ENCODE peak calls at places on chromosomes 3 and 15, in four cellular contexts. One of them, this sample, is unnamed.

GRCh38 chr15:98111806-98112205 is 151.3 kb downstream of the ARRDC4 start:
- DNase-seq in body of pancreas: no peak
- DNase-seq in HCT116: no peak
- DNase-seq in lower leg skin: no peak
- DNase-seq in this sample: no peak

GRCh38 chr15:62063851-62064635 is 2.7 kb upstream of the C2CD4A start:
- DNase-seq in body of pancreas: peak
- DNase-seq in HCT116: no peak
- DNase-seq in lower leg skin: no peak
- DNase-seq in this sample: no peak

GRCh38 chr3:152436707-152437615 is 168.2 kb downstream of the MBNL1 start:
- DNase-seq in body of pancreas: no peak
- DNase-seq in HCT116: no peak
- DNase-seq in lower leg skin: no peak
- DNase-seq in this sample: no peak

GRCh38 chr3:170475091-170475705 is 56.5 kb downstream of the CLDN11 start:
- DNase-seq in body of pancreas: no peak
- DNase-seq in HCT116: no peak
- DNase-seq in lower leg skin: no peak
- DNase-seq in this sample: no peak

GRCh38 chr3:51675201-51675611 is 4.2 kb downstream of the TEX264 start:
- DNase-seq in body of pancreas: no peak
- DNase-seq in HCT116: no peak
- DNase-seq in lower leg skin: no peak
- DNase-seq in this sample: no peak

GRCh38 chr15:74333662-74334061 is 33.8 kb downstream of the CYP11A1 start:
- DNase-seq in body of pancreas: no peak
- DNase-seq in HCT116: no peak
- DNase-seq in lower leg skin: no peak
- DNase-seq in this sample: no peak

GRCh38 chr3:158801200-158801599 is 654 bp upstream of the MFSD1 start:
- DNase-seq in body of pancreas: no peak
- DNase-seq in HCT116: no peak
- DNase-seq in lower leg skin: no peak
- DNase-seq in this sample: no peak

GRCh38 chr3:170429050-170429449 is 10.4 kb downstream of the CLDN11 start:
- DNase-seq in body of pancreas: no peak
- DNase-seq in HCT116: peak
- DNase-seq in lower leg skin: no peak
- DNase-seq in this sample: no peak

GRCh38 chr3:146626384-146627122 is 21.4 kb upstream of the PLSCR5 start:
- DNase-seq in body of pancreas: no peak
- DNase-seq in HCT116: no peak
- DNase-seq in lower leg skin: no peak
- DNase-seq in this sample: no peak

GRCh38 chr3:25962255-25962654 is 172.4 kb downstream of the OXSM start:
- DNase-seq in body of pancreas: no peak
- DNase-seq in HCT116: peak
- DNase-seq in lower leg skin: no peak
- DNase-seq in this sample: peak

GRCh38 chr3:111715911-111716523 is 120.9 kb upstream of the ZBED2 start:
- DNase-seq in body of pancreas: peak
- DNase-seq in HCT116: no peak
- DNase-seq in lower leg skin: no peak
- DNase-seq in this sample: peak

GRCh38 chr3:53974314-53974713 is 82.7 kb upstream of the SELENOK start:
- DNase-seq in body of pancreas: no peak
- DNase-seq in HCT116: no peak
- DNase-seq in lower leg skin: no peak
- DNase-seq in this sample: no peak

GRCh38 chr3:12895391-12896205 is 54.2 kb upstream of the RPL32 start:
- DNase-seq in body of pancreas: no peak
- DNase-seq in HCT116: no peak
- DNase-seq in lower leg skin: no peak
- DNase-seq in this sample: no peak

GRCh38 chr15:25170781-25171110 is 216.0 kb downstream of the SNRPN start:
- DNase-seq in body of pancreas: no peak
- DNase-seq in HCT116: no peak
- DNase-seq in lower leg skin: no peak
- DNase-seq in this sample: no peak

GRCh38 chr3:78257956-78258530 is 1218.1 kb downstream of the ROBO2 start:
- DNase-seq in body of pancreas: no peak
- DNase-seq in HCT116: no peak
- DNase-seq in lower leg skin: no peak
- DNase-seq in this sample: no peak

GRCh38 chr3:64003589-64003988 is 19.7 kb downstream of the PSMD6 start:
- DNase-seq in body of pancreas: no peak
- DNase-seq in HCT116: no peak
- DNase-seq in lower leg skin: no peak
- DNase-seq in this sample: no peak

GRCh38 chr3:179324270-179324754 is 1.5 kb downstream of the ZNF639 start:
- DNase-seq in body of pancreas: no peak
- DNase-seq in HCT116: no peak
- DNase-seq in lower leg skin: no peak
- DNase-seq in this sample: no peak

DNA sequence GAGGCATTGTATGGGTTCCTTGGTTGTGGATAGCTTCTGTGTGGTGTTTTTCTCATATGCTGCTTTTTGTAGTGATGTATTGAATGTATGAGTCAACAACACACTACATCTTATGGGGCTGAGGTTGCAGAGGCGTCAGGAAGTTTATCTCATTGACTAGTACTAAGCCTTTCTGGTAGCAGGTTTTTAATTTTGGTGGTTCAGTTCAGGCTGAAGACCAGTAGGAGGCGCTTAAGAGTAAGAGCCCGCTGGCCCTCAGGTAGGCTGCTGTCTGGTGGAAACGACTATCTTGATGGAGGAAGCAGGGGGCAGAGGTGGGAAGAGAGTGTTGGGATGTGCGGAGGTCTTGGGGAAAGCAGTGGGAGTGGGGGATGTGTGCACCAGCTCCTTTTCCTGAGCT is 62.4 kb downstream of the RTP4 start:
- DNase-seq in body of pancreas: no peak
- DNase-seq in HCT116: no peak
- DNase-seq in lower leg skin: no peak
- DNase-seq in this sample: no peak
- TF ChIP-seq CTCF in body of pancreas: no peak
- TF ChIP-seq CTCF in HCT116: no peak
- TF ChIP-seq CTCF in lower leg skin: no peak
- TF ChIP-seq CTCF in this sample: peak

DNA sequence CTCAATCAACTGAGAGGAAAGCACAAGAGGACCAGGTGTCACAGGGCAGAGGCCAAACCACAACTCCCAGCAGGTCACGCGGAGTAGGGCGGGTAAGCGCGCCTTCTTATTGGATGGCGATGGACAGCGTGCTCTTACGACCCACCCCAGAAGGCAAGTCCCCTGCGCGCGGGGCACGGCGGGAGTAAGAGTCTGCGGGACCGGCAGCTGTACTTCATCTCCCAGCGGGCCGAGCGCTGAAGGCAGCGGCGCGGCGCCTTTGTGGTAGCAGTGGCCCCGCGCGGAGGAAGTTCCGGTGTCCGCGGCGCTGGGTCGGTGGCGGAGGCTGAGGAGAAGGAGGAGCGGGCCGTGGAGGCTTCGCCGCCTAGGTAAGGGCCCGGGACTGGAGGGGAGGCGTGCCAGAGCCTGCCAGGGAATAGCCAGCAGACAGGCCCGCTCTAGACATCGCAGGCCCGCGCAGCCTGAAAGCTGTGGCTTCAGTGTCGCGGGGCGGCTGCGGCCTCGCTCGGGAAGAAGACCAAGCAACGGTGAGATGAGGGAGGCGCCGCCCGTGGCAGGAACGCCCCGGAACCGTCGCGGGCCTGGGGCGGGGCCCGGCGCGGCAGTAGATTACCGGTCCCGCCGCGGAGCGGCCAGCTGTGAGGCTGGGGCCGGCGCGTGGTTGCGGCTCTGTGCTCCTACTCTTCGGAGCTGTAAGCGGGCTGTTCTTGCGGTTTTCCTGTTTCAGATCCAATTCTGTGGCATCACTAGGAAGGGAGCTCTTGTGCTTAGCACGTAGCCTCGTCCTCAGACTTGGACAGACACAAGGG is at the start of gene RBM6:
- DNase-seq in body of pancreas: peak
- DNase-seq in HCT116: peak
- DNase-seq in lower leg skin: peak
- DNase-seq in this sample: peak
- TF ChIP-seq CTCF in body of pancreas: peak
- TF ChIP-seq CTCF in HCT116: no peak
- TF ChIP-seq CTCF in lower leg skin: no peak
- TF ChIP-seq CTCF in this sample: no peak

DNA sequence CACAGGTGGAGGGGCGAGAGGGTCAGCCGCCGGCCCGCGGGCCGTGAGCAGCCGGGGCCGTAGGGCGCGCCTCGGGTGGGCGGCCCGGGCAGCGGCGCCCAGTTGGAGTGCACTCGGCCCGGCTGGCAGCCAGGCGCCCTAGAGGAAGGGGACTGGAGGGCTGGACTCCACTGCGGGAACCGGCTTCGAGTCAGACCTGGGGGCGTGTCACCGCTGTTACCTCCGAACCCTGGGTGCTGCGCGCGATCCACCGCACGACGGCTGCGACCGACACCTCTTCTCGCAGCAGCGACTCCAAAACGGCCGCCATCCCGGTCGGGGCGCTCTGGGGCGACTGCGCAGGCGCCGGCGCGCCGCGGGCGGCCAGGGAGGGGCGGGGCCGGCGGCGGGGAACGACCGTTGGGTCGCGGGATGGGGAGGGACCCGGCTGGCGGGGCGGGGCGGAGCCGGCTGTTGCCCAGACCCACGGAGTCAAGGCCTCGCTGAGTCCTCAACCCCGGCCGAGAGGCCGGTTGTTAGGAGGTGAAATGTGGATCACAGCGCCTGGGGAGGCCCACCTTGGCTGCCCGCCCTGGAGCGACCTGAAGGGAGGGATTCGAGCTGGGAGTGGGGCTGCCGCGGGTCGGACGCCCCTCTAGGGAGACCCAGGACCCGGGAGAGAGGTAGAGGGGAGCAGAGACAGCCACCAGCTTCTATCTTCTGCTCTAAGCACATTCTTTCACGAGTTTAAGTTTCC is at the start of gene CDAN1:
- DNase-seq in body of pancreas: peak
- DNase-seq in HCT116: peak
- DNase-seq in lower leg skin: peak
- DNase-seq in this sample: peak
- TF ChIP-seq CTCF in body of pancreas: peak
- TF ChIP-seq CTCF in HCT116: no peak
- TF ChIP-seq CTCF in lower leg skin: no peak
- TF ChIP-seq CTCF in this sample: peak

DNA sequence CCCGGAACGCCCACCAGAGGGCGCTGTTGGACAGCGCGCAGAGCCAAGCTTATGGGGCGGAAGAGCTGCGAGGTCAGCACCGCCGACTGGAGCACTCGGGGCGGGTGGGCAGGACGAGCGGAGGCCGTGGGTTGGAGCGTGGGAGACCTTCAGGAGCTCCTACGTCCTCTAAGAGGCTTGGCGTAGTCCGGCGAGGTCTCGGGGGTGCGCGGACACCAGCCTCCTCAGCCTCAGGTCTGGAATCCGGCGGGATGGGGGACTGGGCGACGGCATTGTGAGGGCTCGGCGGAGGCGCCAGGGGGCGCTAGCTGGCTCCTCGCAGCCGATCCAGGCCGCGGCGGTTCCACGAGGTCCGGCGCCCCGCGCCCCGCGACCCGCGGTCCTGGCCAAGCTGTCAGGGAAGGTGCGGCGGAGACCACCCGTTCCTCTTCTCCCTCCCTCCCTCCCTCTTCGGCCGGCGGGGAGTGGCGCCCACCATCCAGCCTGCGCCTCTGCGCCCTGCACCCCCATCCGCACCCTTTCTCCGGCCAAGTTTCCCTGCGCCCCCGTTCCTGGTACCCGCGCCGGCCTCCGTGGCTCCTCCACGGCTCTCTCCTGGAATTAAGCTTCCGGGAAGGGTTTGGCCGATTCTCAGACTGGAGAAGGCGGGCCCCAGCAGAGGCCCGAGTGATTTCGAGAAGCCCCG is 24.3 kb upstream of the POLG start:
- DNase-seq in body of pancreas: peak
- DNase-seq in HCT116: peak
- DNase-seq in lower leg skin: peak
- DNase-seq in this sample: peak
- TF ChIP-seq CTCF in body of pancreas: peak
- TF ChIP-seq CTCF in HCT116: peak
- TF ChIP-seq CTCF in lower leg skin: no peak
- TF ChIP-seq CTCF in this sample: peak

GRCh38 chr3:98985406-98985805 is 83.9 kb upstream of the DCBLD2 start:
- DNase-seq in body of pancreas: no peak
- DNase-seq in HCT116: no peak
- DNase-seq in lower leg skin: no peak
- DNase-seq in this sample: no peak
- TF ChIP-seq CTCF in body of pancreas: no peak
- TF ChIP-seq CTCF in HCT116: peak
- TF ChIP-seq CTCF in lower leg skin: no peak
- TF ChIP-seq CTCF in this sample: no peak